ENCODE peak calls at places on chromosome 9, in four cellular contexts. G is HepG2, A is GM12878, K is K562. B is an unnamed sample.

GRCh38 chr9:86720893-86721698 is 226.2 kb downstream of the GAS1 start:
- DNase-seq in K (no peak), G (no peak), A (no peak), B (peak)

GRCh38 chr9:38229123-38229829 is 160.2 kb upstream of the SHB start:
- DNase-seq in K (no peak), A (no peak), G (no peak), B (peak)

GRCh38 chr9:73042155-73042554 is 89.3 kb upstream of the ALDH1A1 start:
- DNase-seq in G (no peak), A (no peak), K (no peak), B (no peak)

GRCh38 chr9:36572515-36573418 is at the start of gene MELK:
- DNase-seq in K (peak), A (no peak), G (peak), B (peak)

GRCh38 chr9:92969516-92970466 is 22.5 kb downstream of the FGD3 start:
- DNase-seq in A (no peak), G (no peak), K (no peak), B (no peak)

GRCh38 chr9:114300153-114300845 is 22.6 kb upstream of the ORM1 start:
- DNase-seq in K (no peak), A (no peak), G (no peak), B (no peak)

GRCh38 chr9:36865731-36866635 is 168.1 kb downstream of the PAX5 start:
- DNase-seq in A (no peak), K (no peak), G (no peak), B (no peak)

GRCh38 chr9:95079461-95079860 is 238.0 kb downstream of the FANCC start:
- DNase-seq in G (no peak), K (no peak), A (no peak), B (no peak)

GRCh38 chr9:116318463-116319271 is 165.1 kb downstream of the PAPPA start:
- DNase-seq in A (no peak), K (no peak), G (no peak), B (no peak)

GRCh38 chr9:127721391-127721821 is 5.5 kb downstream of the TTC16 start:
- DNase-seq in A (no peak), G (no peak), K (no peak), B (no peak)

GRCh38 chr9:94577036-94577435 is 16.6 kb downstream of the FBP2 start:
- DNase-seq in A (no peak), K (no peak), G (no peak), B (no peak)

GRCh38 chr9:81125446-81126092 is 563.8 kb downstream of the TLE1 start:
- DNase-seq in K (no peak), A (no peak), G (no peak), B (no peak)

GRCh38 chr9:94649100-94649855 is 10.0 kb upstream of the FBP1 start:
- DNase-seq in G (no peak), K (no peak), A (no peak), B (no peak)

GRCh38 chr9:127535834-127536233 is 76.2 kb upstream of the STXBP1 start:
- DNase-seq in K (no peak), G (no peak), A (no peak), B (no peak)

GRCh38 chr9:83220737-83221136 is 157.8 kb upstream of the RASEF start:
- DNase-seq in G (peak), K (no peak), A (peak), B (no peak)

GRCh38 chr9:21677834-21678233 is 124.6 kb upstream of the MTAP start:
- DNase-seq in G (no peak), K (no peak), A (no peak), B (no peak)

GRCh38 chr9:137586854-137587253 is 3.5 kb downstream of the ZMYND19 start:
- DNase-seq in K (no peak), A (no peak), G (no peak), B (no peak)

GRCh38 chr9:136359774-136360718 is 3.5 kb downstream of the DNLZ start:
- DNase-seq in G (no peak), K (no peak), A (no peak), B (no peak)

GRCh38 chr9:114434878-114435311 is 47.1 kb upstream of the AKNA start:
- DNase-seq in K (peak), G (peak), A (no peak), B (peak)

GRCh38 chr9:128396970-128397613 is 23.6 kb upstream of the CERCAM start:
- DNase-seq in A (no peak), K (no peak), G (peak), B (peak)

GRCh38 chr9:114305189-114305555 is 17.7 kb upstream of the ORM1 start:
- DNase-seq in K (no peak), A (no peak), G (no peak), B (no peak)

GRCh38 chr9:91541744-91542143 is 118.1 kb upstream of the NFIL3 start:
- DNase-seq in K (no peak), G (no peak), A (no peak), B (no peak)

GRCh38 chr9:95756101-95756500 is 119.4 kb upstream of the ERCC6L2 start:
- DNase-seq in A (no peak), G (no peak), K (no peak), B (no peak)

GRCh38 chr9:101671567-101671966 is 66.9 kb downstream of the GRIN3A start:
- DNase-seq in A (no peak), G (no peak), K (no peak), B (no peak)

GRCh38 chr9:109315889-109316640 is 4.8 kb downstream of the EPB41L4B start:
- DNase-seq in G (peak), A (no peak), K (no peak), B (peak)

GRCh38 chr9:116432051-116432450 is 255.1 kb upstream of the TRIM32 start:
- DNase-seq in G (no peak), A (no peak), K (no peak), B (no peak)

GRCh38 chr9:14320272-14321245 is 6.6 kb upstream of the NFIB start:
- DNase-seq in K (peak), A (no peak), G (no peak), B (no peak)

GRCh38 chr9:37997636-37998374 is 71.2 kb downstream of the SHB start:
- DNase-seq in A (no peak), G (no peak), K (no peak), B (no peak)

GRCh38 chr9:4366649-4367330 is 66.9 kb upstream of the GLIS3 start:
- DNase-seq in G (peak), A (no peak), K (peak), B (peak)

GRCh38 chr9:92668746-92669526 is 995 bp downstream of the IPPK start:
- DNase-seq in K (peak), A (no peak), G (peak), B (peak)

GRCh38 chr9:119961774-119962408 is 592.7 kb upstream of the BRINP1 start:
- DNase-seq in K (peak), G (peak), A (no peak), B (peak)

GRCh38 chr9:93083592-93084470 is 12.2 kb upstream of the CARD19 start:
- DNase-seq in G (no peak), K (no peak), A (no peak), B (no peak)

GRCh38 chr9:74497750-74498615 is 848 bp downstream of the RORB start:
- DNase-seq in K (no peak), G (no peak), A (no peak), B (peak)

GRCh38 chr9:131333771-131334567 is 44.4 kb downstream of the PLPP7 start:
- DNase-seq in K (no peak), A (no peak), G (no peak), B (no peak)
- TF ChIP-seq CREB1 in K (no peak), A (no peak), G (no peak), B (no peak)

GRCh38 chr9:89756891-89757537 is 152.2 kb downstream of the GADD45G start:
- DNase-seq in A (no peak), G (no peak), K (no peak), B (no peak)
- H3K4me2 ChIP-seq in A (no peak), G (no peak), K (no peak), B (no peak)

GRCh38 chr9:33041459-33042188 is 16.6 kb downstream of the DNAJA1 start:
- DNase-seq in A (no peak), K (no peak), G (no peak), B (no peak)

GRCh38 chr9:33048054-33048465 is 23.0 kb downstream of the DNAJA1 start:
- DNase-seq in K (no peak), A (no peak), G (peak), B (no peak)

GRCh38 chr9:33042528-33042927 is 17.5 kb downstream of the DNAJA1 start:
- DNase-seq in A (no peak), G (no peak), K (no peak), B (no peak)

GRCh38 chr9:33044162-33044673 is 19.1 kb downstream of the DNAJA1 start:
- DNase-seq in K (peak), A (no peak), G (no peak), B (peak)

DNA sequence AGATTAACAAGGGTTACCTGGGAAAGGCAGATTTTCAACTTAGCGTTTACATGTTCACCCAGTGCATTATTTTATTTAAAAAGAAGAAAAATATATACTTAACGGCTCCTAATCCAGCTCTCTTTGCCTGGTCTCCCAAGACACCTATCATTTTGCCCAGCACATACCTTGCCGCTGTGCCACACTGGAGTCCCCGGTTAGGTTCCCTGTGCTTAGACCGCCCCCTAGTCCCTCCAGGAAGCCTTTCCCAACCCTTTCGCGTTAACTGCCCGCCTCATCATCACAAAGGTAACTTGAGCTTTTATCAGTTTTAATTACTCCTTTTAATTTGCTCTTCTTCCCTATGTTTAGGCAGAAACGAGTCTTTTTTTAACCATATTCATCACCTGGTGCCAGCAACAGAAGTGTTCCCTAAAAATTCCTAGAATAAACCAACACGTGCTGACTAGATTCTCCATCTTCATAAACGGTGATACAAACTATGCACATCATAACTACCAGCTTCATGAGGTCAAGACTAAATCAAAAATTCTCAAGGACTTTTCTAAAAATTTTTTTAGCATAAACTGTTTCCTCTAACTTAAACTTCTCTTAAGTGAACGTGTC is 19.7 kb downstream of the DNAJA1 start:
- DNase-seq in A (no peak), K (no peak), G (no peak), B (peak)
- TF ChIP-seq JUNB in A (no peak), K (no peak), G (no peak), B (no peak)

GRCh38 chr9:121059998-121060636 is 10.0 kb upstream of the C5 start:
- DNase-seq in G (peak), A (no peak), K (peak), B (peak)
- TF ChIP-seq CREB1 in G (no peak), A (no peak), K (no peak), B (no peak)

GRCh38 chr9:134306583-134307222 is 19.6 kb upstream of the RXRA start:
- DNase-seq in G (no peak), K (no peak), A (no peak), B (no peak)
- H3K4me2 ChIP-seq in G (no peak), K (no peak), A (no peak), B (no peak)

GRCh38 chr9:31445357-31445756 is 939.1 kb upstream of the ACO1 start:
- DNase-seq in K (no peak), G (no peak), A (no peak), B (no peak)
- TF ChIP-seq JUNB in K (no peak), G (no peak), A (no peak), B (no peak)

GRCh38 chr9:132804576-132805295 is 73.3 kb downstream of the AK8 start:
- DNase-seq in G (no peak), A (no peak), K (no peak), B (no peak)

GRCh38 chr9:132802121-132802795 is 75.8 kb downstream of the AK8 start:
- DNase-seq in G (no peak), K (peak), A (no peak), B (peak)

GRCh38 chr9:132798817-132799790 is 79.0 kb downstream of the AK8 start:
- DNase-seq in G (peak), K (peak), A (no peak), B (peak)

GRCh38 chr9:132800038-132800648 is 77.9 kb downstream of the AK8 start:
- DNase-seq in G (peak), K (peak), A (no peak), B (peak)

GRCh38 chr9:132801659-132802058 is 76.4 kb downstream of the AK8 start:
- DNase-seq in G (no peak), A (no peak), K (no peak), B (no peak)
- TF ChIP-seq CREB1 in G (no peak), A (no peak), K (no peak), B (no peak)